ENCODE peak calls at places on chromosomes 5 and 9, in eight cellular contexts. N is mucosa of descending colon, X is GM20000, P is left ventricle myocardium inferior, E is GM12864, I is foreskin fibroblast, K is upper lobe of right lung, M is K562. F is an unnamed sample.
A peak's percentile ranks its signal among the peaks of the same experiment; 100 is the strongest.

GRCh38 chr9:133485531-133486260 is 6.8 kb upstream of the SLC2A6 start:
- DNase-seq in N (peak; percentile 46), X (peak; percentile 73), P (no peak), E (no peak), I (no peak), K (peak; percentile 64), M (no peak), F (no peak)

GRCh38 chr5:132260714-132261615 is 3.5 kb downstream of the PDLIM4 start:
- DNase-seq in N (no peak), X (peak; percentile 48), P (peak; percentile 56), E (no peak), I (peak; percentile 84), K (no peak), M (peak; percentile 86), F (no peak)

GRCh38 chr9:93306579-93307091 is 122.7 kb downstream of the WNK2 start:
- DNase-seq in N (no peak), X (no peak), P (no peak), E (no peak), I (no peak), K (no peak), M (no peak), F (no peak)

GRCh38 chr5:97070234-97070633 is 72.2 kb downstream of the LIX1 start:
- DNase-seq in N (no peak), X (no peak), P (no peak), E (no peak), I (no peak), K (no peak), M (no peak), F (no peak)

GRCh38 chr9:128070874-128071273 is 2.8 kb downstream of the SLC25A25 start:
- DNase-seq in N (no peak), X (no peak), P (no peak), E (no peak), I (no peak), K (no peak), M (no peak), F (no peak)

GRCh38 chr5:11197726-11198125 is 436.7 kb upstream of the DAP start:
- DNase-seq in N (no peak), X (no peak), P (no peak), E (no peak), I (no peak), K (no peak), M (no peak), F (no peak)

GRCh38 chr9:83281306-83282255 is 218.6 kb upstream of the RASEF start:
- DNase-seq in N (no peak), X (no peak), P (no peak), E (no peak), I (peak; percentile 69), K (no peak), M (no peak), F (no peak)

GRCh38 chr5:126055348-126055729 is 367.9 kb upstream of the GRAMD2B start:
- DNase-seq in N (no peak), X (no peak), P (no peak), E (no peak), I (no peak), K (no peak), M (no peak), F (no peak)

GRCh38 chr9:21688108-21689102 is 114.0 kb upstream of the MTAP start:
- DNase-seq in N (no peak), X (no peak), P (no peak), E (no peak), I (peak; percentile 80), K (no peak), M (no peak), F (no peak)

GRCh38 chr5:150178262-150178661 is 11.6 kb upstream of the SLC6A7 start:
- DNase-seq in N (peak; percentile 81), X (peak; percentile 61), P (no peak), E (no peak), I (no peak), K (no peak), M (no peak), F (no peak)

GRCh38 chr5:150181766-150182545 is 7.9 kb upstream of the SLC6A7 start:
- DNase-seq in N (no peak), X (no peak), P (no peak), E (no peak), I (no peak), K (no peak), M (no peak), F (no peak)

GRCh38 chr5:150181035-150181434 is 8.8 kb upstream of the SLC6A7 start:
- DNase-seq in N (peak; percentile 81), X (no peak), P (no peak), E (no peak), I (peak; percentile 48), K (no peak), M (no peak), F (no peak)

GRCh38 chr5:150179221-150179620 is 10.6 kb upstream of the SLC6A7 start:
- DNase-seq in N (no peak), X (no peak), P (no peak), E (no peak), I (no peak), K (no peak), M (no peak), F (no peak)

DNA sequence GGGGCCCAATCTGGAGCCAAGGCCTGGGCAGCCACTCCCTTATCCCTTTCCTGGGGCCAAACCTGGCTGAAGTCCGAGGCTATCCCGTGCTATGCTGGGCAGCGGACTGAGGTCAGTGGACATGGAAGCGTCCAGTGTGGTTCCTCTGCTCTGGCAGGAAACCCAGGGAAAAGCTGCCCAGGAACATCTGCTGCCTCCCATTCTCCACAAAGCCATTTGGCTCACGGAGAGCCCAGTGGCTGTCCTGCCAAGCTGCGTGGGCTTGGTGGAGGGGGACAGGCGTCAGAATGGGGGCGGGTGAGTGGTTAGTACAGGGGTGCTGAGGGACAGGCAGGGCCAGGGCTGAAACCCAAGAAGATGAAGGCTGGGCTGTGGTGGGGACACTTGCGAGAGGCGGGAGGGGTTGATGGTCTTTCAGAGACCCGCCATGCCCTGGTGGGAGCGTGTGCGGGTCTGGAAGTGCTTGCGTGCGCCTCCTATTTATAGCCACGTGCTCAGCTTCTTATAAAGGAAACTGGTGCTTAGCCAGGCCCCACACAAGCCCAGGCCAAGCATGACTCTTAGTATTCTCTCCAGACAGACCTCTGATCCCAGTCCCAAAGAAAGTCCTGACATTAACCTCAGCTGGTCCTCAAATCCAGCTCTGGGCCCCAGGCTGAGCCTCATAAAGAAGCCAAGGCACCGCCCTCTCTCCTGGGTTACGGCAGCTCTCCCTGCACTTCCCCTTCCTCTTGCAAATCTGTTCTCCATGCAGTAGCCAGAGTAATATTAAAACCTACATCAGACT is 9.4 kb upstream of the SLC6A7 start:
- DNase-seq in N (peak; percentile 80), X (no peak), P (peak; percentile 79), E (no peak), I (no peak), K (peak; percentile 73), M (no peak), F (no peak)
- TF ChIP-seq CTCF in N (no peak), X (no peak), P (no peak), E (no peak), I (no peak), K (no peak), M (no peak), F (no peak)

DNA sequence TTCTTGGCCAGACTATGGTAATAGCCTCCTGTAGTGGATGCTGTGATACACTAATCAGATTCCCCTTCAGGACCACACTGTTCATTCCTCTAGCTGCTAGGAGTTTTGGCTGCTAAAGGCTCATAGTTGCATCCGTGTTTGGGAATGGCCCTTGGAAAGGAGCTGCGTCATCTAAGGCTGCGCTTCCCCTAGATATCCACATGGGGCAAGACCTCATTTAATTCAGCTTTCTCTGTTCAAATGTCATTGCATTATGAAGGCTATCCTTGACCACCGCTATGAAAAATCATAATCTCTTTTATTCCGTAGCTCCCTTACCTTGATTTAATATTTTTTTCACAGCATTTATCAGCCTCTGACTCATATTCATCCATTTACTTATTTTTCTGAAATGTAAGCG is 258.3 kb upstream of the NR4A3 start:
- DNase-seq in N (no peak), X (no peak), P (no peak), E (no peak), I (no peak), K (no peak), M (peak; percentile 10), F (no peak)
- TF ChIP-seq CTCF in N (no peak), X (no peak), P (peak; percentile 14), E (no peak), I (no peak), K (no peak), M (peak; percentile 23), F (no peak)

DNA sequence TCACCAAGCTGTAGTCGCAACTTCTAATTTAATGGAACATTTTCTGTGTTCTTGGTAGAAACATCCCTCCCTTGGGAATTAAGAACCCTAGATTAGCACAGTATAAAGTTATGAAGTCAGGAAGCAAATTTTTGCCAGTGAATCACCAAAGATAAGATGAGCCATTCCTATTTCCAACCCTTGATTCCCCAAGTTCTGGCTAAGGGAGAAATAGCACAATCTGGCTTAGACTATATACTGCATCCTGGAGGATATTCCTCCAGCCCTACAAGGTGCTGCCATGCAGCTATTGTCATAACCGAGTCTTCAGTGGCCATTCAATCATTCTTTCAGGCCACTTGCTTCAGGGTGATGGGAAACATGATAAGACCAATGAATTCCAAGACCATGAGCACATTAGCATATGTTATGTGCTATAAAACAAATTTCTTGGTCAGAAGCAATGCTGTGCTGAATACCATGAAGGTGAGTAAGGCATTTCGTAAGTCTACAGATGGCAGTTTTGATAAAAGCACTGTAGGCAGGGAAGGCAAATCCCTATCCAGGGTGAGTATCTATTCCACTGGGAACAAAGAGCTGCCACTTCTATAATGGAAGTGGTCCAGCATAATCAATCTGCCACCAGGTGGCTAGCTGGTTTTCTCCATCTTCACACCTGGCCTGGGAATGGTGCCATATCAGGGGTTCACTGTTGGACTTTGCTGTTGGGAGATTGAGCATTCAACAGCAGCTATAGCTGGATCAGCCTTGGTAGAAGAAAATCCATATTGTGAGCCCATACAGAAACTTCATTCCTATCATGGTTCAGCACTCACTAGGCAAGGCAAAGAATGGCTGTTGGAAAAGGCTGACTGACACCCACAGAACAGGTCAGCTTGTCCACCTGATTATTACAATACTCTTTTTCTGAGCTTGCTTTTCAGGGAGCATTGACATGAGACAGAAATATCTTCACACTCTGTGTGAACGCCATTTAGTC is 19.6 kb upstream of the ARL15 start:
- DNase-seq in N (no peak), X (no peak), P (no peak), E (no peak), I (peak; percentile 90), K (no peak), M (no peak), F (no peak)
- TF ChIP-seq CTCF in N (no peak), X (no peak), P (no peak), E (no peak), I (no peak), K (no peak), M (no peak), F (no peak)

DNA sequence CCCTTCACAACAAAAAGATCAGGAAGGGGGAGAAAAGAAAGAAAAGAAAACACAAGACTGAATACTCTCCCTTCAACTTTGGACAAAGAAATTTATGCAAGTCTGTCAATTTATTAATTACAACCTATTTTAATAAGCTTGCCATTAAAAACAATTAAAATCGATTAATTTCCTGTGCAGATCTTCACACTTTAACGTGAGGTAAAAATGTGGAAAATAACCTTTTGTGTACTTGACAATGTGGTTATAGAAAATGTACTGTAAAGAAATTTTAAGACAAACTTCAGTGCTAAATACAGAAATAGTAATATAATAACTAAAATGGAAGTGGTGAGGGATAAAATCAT is 2.7 kb upstream of the MLLT3 start:
- DNase-seq in N (no peak), X (no peak), P (no peak), E (no peak), I (no peak), K (no peak), M (no peak), F (no peak)
- TF ChIP-seq CTCF in N (no peak), X (no peak), P (no peak), E (no peak), I (no peak), K (no peak), M (no peak), F (no peak)

GRCh38 chr5:61468483-61468865 is 136.4 kb downstream of the ZSWIM6 start:
- DNase-seq in N (no peak), X (no peak), P (no peak), E (no peak), I (no peak), K (no peak), M (no peak), F (no peak)
- TF ChIP-seq CTCF in N (no peak), X (no peak), P (no peak), E (no peak), I (no peak), K (no peak), M (no peak), F (no peak)

F was measured in D721Med.